ENCODE peak calls at places on chromosomes 5 and 9, in ten cellular contexts. L is EL, V is T-helper 2 cell, Y is endothelial cell, U is substantia nigra, O is NCI-H1092, S is HT-29, M is NCI-H345, I is hypothalamus, H is mammary epithelial cell. X is an unnamed sample.

GRCh38 chr5:34500236-34500836 is 155.8 kb upstream of the RAI14 start:
- DNase-seq in L (no peak), V (no peak), Y (no peak), U (no peak), O (no peak), S (no peak), M (no peak), I (no peak), H (no peak), X (no peak)

GRCh38 chr5:78587775-78588291 is 60.7 kb downstream of the LHFPL2 start:
- DNase-seq in L (peak; percentile 47), V (no peak), Y (no peak), U (no peak), O (no peak), S (no peak), M (no peak), I (no peak), H (no peak), X (no peak)

GRCh38 chr5:59036274-59036961 is 453.5 kb downstream of the RAB3C start:
- DNase-seq in L (peak; percentile 94), V (no peak), Y (no peak), U (no peak), O (no peak), S (no peak), M (no peak), I (no peak), H (peak; percentile 93), X (peak; percentile 84)

GRCh38 chr9:15513335-15513734 is 2.6 kb upstream of the PSIP1 start:
- DNase-seq in L (peak; percentile 37), V (no peak), Y (no peak), U (no peak), O (no peak), S (no peak), M (peak; percentile 10), I (no peak), H (no peak), X (peak; percentile 43)

GRCh38 chr9:108356806-108357205 is 499.0 kb downstream of the ACTL7B start:
- DNase-seq in L (no peak), V (no peak), Y (no peak), U (no peak), O (no peak), S (no peak), M (no peak), I (no peak), H (peak; percentile 3), X (no peak)

GRCh38 chr5:95093211-95093610 is 191.7 kb downstream of the MCTP1 start:
- DNase-seq in L (no peak), V (no peak), Y (no peak), U (no peak), O (no peak), S (no peak), M (no peak), I (no peak), H (no peak), X (no peak)

GRCh38 chr5:78627766-78628165 is 20.8 kb downstream of the LHFPL2 start:
- DNase-seq in L (peak; percentile 81), V (no peak), Y (no peak), U (no peak), O (no peak), S (no peak), M (no peak), I (no peak), H (no peak), X (no peak)

GRCh38 chr9:84996049-84996448 is 326.5 kb downstream of the NTRK2 start:
- DNase-seq in L (no peak), V (no peak), Y (no peak), U (no peak), O (no peak), S (no peak), M (no peak), I (no peak), H (peak; percentile 57), X (no peak)

GRCh38 chr5:4563400-4563799 is 576.7 kb upstream of the ADAMTS16 start:
- DNase-seq in L (no peak), V (no peak), Y (peak; percentile 15), U (no peak), O (no peak), S (peak; percentile 31), M (no peak), I (no peak), H (peak; percentile 50), X (peak; percentile 76)

GRCh38 chr5:130520211-130520610 is 615.9 kb downstream of the CHSY3 start:
- DNase-seq in L (peak; percentile 34), V (no peak), Y (no peak), U (no peak), O (no peak), S (no peak), M (no peak), I (no peak), H (peak; percentile 88), X (no peak)

X was measured in H4.